ENCODE peak calls at places on chromosomes 1 and 21, in nine cellular contexts. One of them, this sample, is unnamed.

GRCh38 chr1:151327903-151328674 is 873 bp upstream of the PI4KB start:
- DNase-seq in cardiac fibroblast: no peak
- DNase-seq in heart right ventricle: no peak
- DNase-seq in neural progenitor cell: peak
- DNase-seq in GM23338: peak
- DNase-seq in Peyer's patch: no peak
- DNase-seq in psoas muscle: no peak
- DNase-seq in mucosa of descending colon: no peak
- DNase-seq in esophagus muscularis mucosa: no peak
- DNase-seq in this sample: no peak

GRCh38 chr1:110438883-110439282 is 12.1 kb upstream of the PROK1 start:
- DNase-seq in cardiac fibroblast: no peak
- DNase-seq in heart right ventricle: no peak
- DNase-seq in neural progenitor cell: no peak
- DNase-seq in GM23338: no peak
- DNase-seq in Peyer's patch: no peak
- DNase-seq in psoas muscle: no peak
- DNase-seq in mucosa of descending colon: no peak
- DNase-seq in esophagus muscularis mucosa: no peak
- DNase-seq in this sample: no peak

GRCh38 chr1:198124665-198125064 is 32.1 kb upstream of the NEK7 start:
- DNase-seq in cardiac fibroblast: no peak
- DNase-seq in heart right ventricle: no peak
- DNase-seq in neural progenitor cell: no peak
- DNase-seq in GM23338: no peak
- DNase-seq in Peyer's patch: no peak
- DNase-seq in psoas muscle: no peak
- DNase-seq in mucosa of descending colon: no peak
- DNase-seq in esophagus muscularis mucosa: no peak
- DNase-seq in this sample: no peak

GRCh38 chr1:11245904-11246726 is 16.2 kb downstream of the MTOR start:
- DNase-seq in cardiac fibroblast: no peak
- DNase-seq in heart right ventricle: no peak
- DNase-seq in neural progenitor cell: no peak
- DNase-seq in GM23338: no peak
- DNase-seq in Peyer's patch: no peak
- DNase-seq in psoas muscle: no peak
- DNase-seq in mucosa of descending colon: no peak
- DNase-seq in esophagus muscularis mucosa: no peak
- DNase-seq in this sample: no peak

GRCh38 chr1:1665815-1666251 is 7.0 kb upstream of the CDK11B start:
- DNase-seq in cardiac fibroblast: no peak
- DNase-seq in heart right ventricle: no peak
- DNase-seq in neural progenitor cell: peak
- DNase-seq in GM23338: peak
- DNase-seq in Peyer's patch: no peak
- DNase-seq in psoas muscle: no peak
- DNase-seq in mucosa of descending colon: no peak
- DNase-seq in esophagus muscularis mucosa: no peak
- DNase-seq in this sample: no peak

GRCh38 chr1:33374336-33375105 is 53.6 kb upstream of the A3GALT2 start:
- DNase-seq in cardiac fibroblast: peak
- DNase-seq in heart right ventricle: no peak
- DNase-seq in neural progenitor cell: no peak
- DNase-seq in GM23338: no peak
- DNase-seq in Peyer's patch: no peak
- DNase-seq in psoas muscle: no peak
- DNase-seq in mucosa of descending colon: no peak
- DNase-seq in esophagus muscularis mucosa: no peak
- DNase-seq in this sample: no peak

GRCh38 chr21:39519835-39520234 is 68.1 kb downstream of the SH3BGR start:
- DNase-seq in cardiac fibroblast: no peak
- DNase-seq in heart right ventricle: no peak
- DNase-seq in neural progenitor cell: no peak
- DNase-seq in GM23338: no peak
- DNase-seq in Peyer's patch: no peak
- DNase-seq in psoas muscle: no peak
- DNase-seq in mucosa of descending colon: no peak
- DNase-seq in esophagus muscularis mucosa: no peak
- DNase-seq in this sample: peak

GRCh38 chr1:155094622-155094948 is 15.9 kb downstream of the EFNA3 start:
- DNase-seq in cardiac fibroblast: no peak
- DNase-seq in heart right ventricle: no peak
- DNase-seq in neural progenitor cell: no peak
- DNase-seq in GM23338: no peak
- DNase-seq in Peyer's patch: no peak
- DNase-seq in psoas muscle: no peak
- DNase-seq in mucosa of descending colon: no peak
- DNase-seq in esophagus muscularis mucosa: no peak
- DNase-seq in this sample: no peak

GRCh38 chr1:167103236-167103894 is 9.5 kb downstream of the STYXL2 start:
- DNase-seq in cardiac fibroblast: no peak
- DNase-seq in heart right ventricle: no peak
- DNase-seq in neural progenitor cell: no peak
- DNase-seq in GM23338: peak
- DNase-seq in Peyer's patch: no peak
- DNase-seq in psoas muscle: no peak
- DNase-seq in mucosa of descending colon: no peak
- DNase-seq in esophagus muscularis mucosa: no peak
- DNase-seq in this sample: no peak

GRCh38 chr1:31736675-31737074 is 27.5 kb downstream of the ADGRB2 start:
- DNase-seq in cardiac fibroblast: no peak
- DNase-seq in heart right ventricle: no peak
- DNase-seq in neural progenitor cell: no peak
- DNase-seq in GM23338: no peak
- DNase-seq in Peyer's patch: no peak
- DNase-seq in psoas muscle: no peak
- DNase-seq in mucosa of descending colon: peak
- DNase-seq in esophagus muscularis mucosa: no peak
- DNase-seq in this sample: no peak

GRCh38 chr1:103514920-103515503 is 10.5 kb upstream of the RNPC3 start:
- DNase-seq in cardiac fibroblast: peak
- DNase-seq in heart right ventricle: no peak
- DNase-seq in neural progenitor cell: peak
- DNase-seq in GM23338: peak
- DNase-seq in Peyer's patch: no peak
- DNase-seq in psoas muscle: no peak
- DNase-seq in mucosa of descending colon: peak
- DNase-seq in esophagus muscularis mucosa: no peak
- DNase-seq in this sample: no peak

GRCh38 chr1:59079434-59080135 is 217.3 kb upstream of the FGGY start:
- DNase-seq in cardiac fibroblast: peak
- DNase-seq in heart right ventricle: no peak
- DNase-seq in neural progenitor cell: no peak
- DNase-seq in GM23338: peak
- DNase-seq in Peyer's patch: no peak
- DNase-seq in psoas muscle: no peak
- DNase-seq in mucosa of descending colon: no peak
- DNase-seq in esophagus muscularis mucosa: peak
- DNase-seq in this sample: no peak

GRCh38 chr1:64540265-64540791 is 70.4 kb downstream of the CACHD1 start:
- DNase-seq in cardiac fibroblast: peak
- DNase-seq in heart right ventricle: peak
- DNase-seq in neural progenitor cell: no peak
- DNase-seq in GM23338: peak
- DNase-seq in Peyer's patch: no peak
- DNase-seq in psoas muscle: no peak
- DNase-seq in mucosa of descending colon: peak
- DNase-seq in esophagus muscularis mucosa: no peak
- DNase-seq in this sample: no peak

GRCh38 chr1:18123467-18123992 is 15.9 kb downstream of the IGSF21 start:
- DNase-seq in cardiac fibroblast: no peak
- DNase-seq in heart right ventricle: no peak
- DNase-seq in neural progenitor cell: no peak
- DNase-seq in GM23338: no peak
- DNase-seq in Peyer's patch: no peak
- DNase-seq in psoas muscle: no peak
- DNase-seq in mucosa of descending colon: no peak
- DNase-seq in esophagus muscularis mucosa: no peak
- DNase-seq in this sample: no peak

DNA sequence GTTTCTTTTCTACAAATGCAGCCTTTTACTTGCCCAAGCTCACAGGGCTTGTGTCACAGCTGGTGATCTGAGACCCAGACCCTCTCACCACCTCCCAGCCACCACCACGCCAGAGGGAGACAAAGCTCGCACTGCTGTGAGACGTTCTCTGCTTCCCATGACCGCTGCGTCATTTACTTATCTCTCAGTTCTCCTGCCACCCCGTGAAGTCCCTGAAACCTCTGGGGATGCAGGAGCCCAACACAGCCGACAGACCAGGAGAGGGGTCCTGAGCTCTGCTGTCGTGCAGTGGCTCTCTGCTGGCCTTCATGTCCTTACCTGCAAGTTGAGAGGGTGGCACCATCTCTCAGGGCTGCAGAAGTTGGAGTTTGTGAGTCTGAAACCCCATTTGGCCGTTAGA is 77.7 kb downstream of the SLC16A1 start:
- DNase-seq in cardiac fibroblast: no peak
- DNase-seq in heart right ventricle: no peak
- DNase-seq in neural progenitor cell: peak
- DNase-seq in GM23338: no peak
- DNase-seq in Peyer's patch: no peak
- DNase-seq in psoas muscle: no peak
- DNase-seq in mucosa of descending colon: no peak
- DNase-seq in esophagus muscularis mucosa: no peak
- DNase-seq in this sample: no peak
- TF ChIP-seq CTCF in cardiac fibroblast: no peak
- TF ChIP-seq CTCF in heart right ventricle: no peak
- TF ChIP-seq CTCF in neural progenitor cell: no peak
- TF ChIP-seq CTCF in GM23338: peak
- TF ChIP-seq CTCF in Peyer's patch: no peak
- TF ChIP-seq CTCF in psoas muscle: no peak
- TF ChIP-seq CTCF in mucosa of descending colon: no peak
- TF ChIP-seq CTCF in esophagus muscularis mucosa: no peak
- TF ChIP-seq CTCF in this sample: no peak

GRCh38 chr1:69569983-69570755 is 2.4 kb downstream of the LRRC7 start:
- DNase-seq in cardiac fibroblast: peak
- DNase-seq in heart right ventricle: no peak
- DNase-seq in neural progenitor cell: peak
- DNase-seq in GM23338: peak
- DNase-seq in Peyer's patch: no peak
- DNase-seq in psoas muscle: no peak
- DNase-seq in mucosa of descending colon: peak
- DNase-seq in esophagus muscularis mucosa: no peak
- DNase-seq in this sample: no peak

GRCh38 chr1:69568435-69569280 is 936 bp downstream of the LRRC7 start:
- DNase-seq in cardiac fibroblast: no peak
- DNase-seq in heart right ventricle: no peak
- DNase-seq in neural progenitor cell: peak
- DNase-seq in GM23338: peak
- DNase-seq in Peyer's patch: no peak
- DNase-seq in psoas muscle: peak
- DNase-seq in mucosa of descending colon: peak
- DNase-seq in esophagus muscularis mucosa: no peak
- DNase-seq in this sample: no peak

GRCh38 chr1:69572921-69573320 is 5.2 kb downstream of the LRRC7 start:
- DNase-seq in cardiac fibroblast: no peak
- DNase-seq in heart right ventricle: no peak
- DNase-seq in neural progenitor cell: no peak
- DNase-seq in GM23338: no peak
- DNase-seq in Peyer's patch: no peak
- DNase-seq in psoas muscle: no peak
- DNase-seq in mucosa of descending colon: no peak
- DNase-seq in esophagus muscularis mucosa: no peak
- DNase-seq in this sample: no peak

GRCh38 chr1:69569281-69569970 is 1.7 kb downstream of the LRRC7 start:
- DNase-seq in cardiac fibroblast: no peak
- DNase-seq in heart right ventricle: no peak
- DNase-seq in neural progenitor cell: peak
- DNase-seq in GM23338: peak
- DNase-seq in Peyer's patch: no peak
- DNase-seq in psoas muscle: no peak
- DNase-seq in mucosa of descending colon: no peak
- DNase-seq in esophagus muscularis mucosa: no peak
- DNase-seq in this sample: no peak

GRCh38 chr1:69567847-69568434 is at the start of gene LRRC7:
- DNase-seq in cardiac fibroblast: no peak
- DNase-seq in heart right ventricle: no peak
- DNase-seq in neural progenitor cell: peak
- DNase-seq in GM23338: peak
- DNase-seq in Peyer's patch: no peak
- DNase-seq in psoas muscle: peak
- DNase-seq in mucosa of descending colon: peak
- DNase-seq in esophagus muscularis mucosa: no peak
- DNase-seq in this sample: no peak
- H3K4me3 ChIP-seq in cardiac fibroblast: peak
- H3K4me3 ChIP-seq in heart right ventricle: peak
- H3K4me3 ChIP-seq in neural progenitor cell: peak
- H3K4me3 ChIP-seq in GM23338: peak
- H3K4me3 ChIP-seq in Peyer's patch: peak
- H3K4me3 ChIP-seq in psoas muscle: peak
- H3K4me3 ChIP-seq in mucosa of descending colon: no peak
- H3K4me3 ChIP-seq in esophagus muscularis mucosa: peak
- H3K4me3 ChIP-seq in this sample: peak

GRCh38 chr21:17921579-17922530 is 102.7 kb upstream of the C21orf91 start:
- DNase-seq in cardiac fibroblast: peak
- DNase-seq in heart right ventricle: peak
- DNase-seq in neural progenitor cell: no peak
- DNase-seq in GM23338: no peak
- DNase-seq in Peyer's patch: no peak
- DNase-seq in psoas muscle: no peak
- DNase-seq in mucosa of descending colon: no peak
- DNase-seq in esophagus muscularis mucosa: no peak
- DNase-seq in this sample: peak

GRCh38 chr21:17929514-17929913 is 110.4 kb upstream of the C21orf91 start:
- DNase-seq in cardiac fibroblast: no peak
- DNase-seq in heart right ventricle: no peak
- DNase-seq in neural progenitor cell: peak
- DNase-seq in GM23338: no peak
- DNase-seq in Peyer's patch: no peak
- DNase-seq in psoas muscle: no peak
- DNase-seq in mucosa of descending colon: no peak
- DNase-seq in esophagus muscularis mucosa: no peak
- DNase-seq in this sample: no peak

GRCh38 chr21:17925000-17925610 is 105.9 kb upstream of the C21orf91 start:
- DNase-seq in cardiac fibroblast: peak
- DNase-seq in heart right ventricle: peak
- DNase-seq in neural progenitor cell: peak
- DNase-seq in GM23338: peak
- DNase-seq in Peyer's patch: peak
- DNase-seq in psoas muscle: no peak
- DNase-seq in mucosa of descending colon: peak
- DNase-seq in esophagus muscularis mucosa: no peak
- DNase-seq in this sample: peak

GRCh38 chr21:17930102-17930501 is 110.9 kb upstream of the C21orf91 start:
- DNase-seq in cardiac fibroblast: no peak
- DNase-seq in heart right ventricle: no peak
- DNase-seq in neural progenitor cell: peak
- DNase-seq in GM23338: no peak
- DNase-seq in Peyer's patch: no peak
- DNase-seq in psoas muscle: no peak
- DNase-seq in mucosa of descending colon: no peak
- DNase-seq in esophagus muscularis mucosa: no peak
- DNase-seq in this sample: no peak

GRCh38 chr21:17925900-17926299 is 106.7 kb upstream of the C21orf91 start:
- DNase-seq in cardiac fibroblast: peak
- DNase-seq in heart right ventricle: peak
- DNase-seq in neural progenitor cell: peak
- DNase-seq in GM23338: peak
- DNase-seq in Peyer's patch: no peak
- DNase-seq in psoas muscle: no peak
- DNase-seq in mucosa of descending colon: no peak
- DNase-seq in esophagus muscularis mucosa: no peak
- DNase-seq in this sample: no peak
- TF ChIP-seq CTCF in cardiac fibroblast: peak
- TF ChIP-seq CTCF in heart right ventricle: peak
- TF ChIP-seq CTCF in neural progenitor cell: peak
- TF ChIP-seq CTCF in GM23338: peak
- TF ChIP-seq CTCF in Peyer's patch: no peak
- TF ChIP-seq CTCF in psoas muscle: peak
- TF ChIP-seq CTCF in mucosa of descending colon: peak
- TF ChIP-seq CTCF in esophagus muscularis mucosa: no peak
- TF ChIP-seq CTCF in this sample: no peak

GRCh38 chr1:156117414-156118174 is 3.1 kb downstream of the LMNA start:
- DNase-seq in cardiac fibroblast: no peak
- DNase-seq in heart right ventricle: no peak
- DNase-seq in neural progenitor cell: no peak
- DNase-seq in GM23338: no peak
- DNase-seq in Peyer's patch: no peak
- DNase-seq in psoas muscle: no peak
- DNase-seq in mucosa of descending colon: no peak
- DNase-seq in esophagus muscularis mucosa: no peak
- DNase-seq in this sample: no peak
- H3K4me3 ChIP-seq in cardiac fibroblast: peak
- H3K4me3 ChIP-seq in heart right ventricle: peak
- H3K4me3 ChIP-seq in neural progenitor cell: no peak
- H3K4me3 ChIP-seq in GM23338: no peak
- H3K4me3 ChIP-seq in Peyer's patch: peak
- H3K4me3 ChIP-seq in psoas muscle: peak
- H3K4me3 ChIP-seq in mucosa of descending colon: no peak
- H3K4me3 ChIP-seq in esophagus muscularis mucosa: peak
- H3K4me3 ChIP-seq in this sample: peak